ENCODE peak calls at places on chromosomes 7 and 10, in five cellular contexts. E, K, L, P and U are unnamed samples.

GRCh38 chr10:120456143-120456625 is 843 bp upstream of the PLPP4 start:
- DNase-seq in E (no peak), K (no peak), L (no peak), P (no peak), U (no peak)

GRCh38 chr7:87139514-87139913 is 12.7 kb upstream of the DMTF1 start:
- DNase-seq in E (no peak), K (no peak), L (no peak), P (no peak), U (no peak)

GRCh38 chr10:7563368-7563767 is 103.4 kb downstream of the ITIH5 start:
- DNase-seq in E (no peak), K (no peak), L (no peak), P (no peak), U (no peak)

GRCh38 chr10:124186956-124187355 is 93.6 kb upstream of the CHST15 start:
- DNase-seq in E (no peak), K (no peak), L (no peak), P (no peak), U (no peak)

GRCh38 chr10:129918401-129918800 is 45.7 kb downstream of the EBF3 start:
- DNase-seq in E (no peak), K (no peak), L (no peak), P (no peak), U (no peak)

GRCh38 chr7:121138262-121138933 is 149.9 kb downstream of the CPED1 start:
- DNase-seq in E (no peak), K (no peak), L (peak), P (no peak), U (no peak)

GRCh38 chr10:2037966-2038493 is 300.7 kb upstream of the ADARB2 start:
- DNase-seq in E (no peak), K (no peak), L (no peak), P (no peak), U (peak)

GRCh38 chr7:128904381-128905197 is 5.9 kb downstream of the KCP start:
- DNase-seq in E (peak), K (peak), L (peak), P (peak), U (peak)

GRCh38 chr10:80136134-80136571 is 3.6 kb downstream of the PLAC9 start:
- DNase-seq in E (no peak), K (no peak), L (no peak), P (no peak), U (no peak)

GRCh38 chr10:110260746-110261477 is 43.8 kb downstream of the SMNDC1 start:
- DNase-seq in E (no peak), K (no peak), L (no peak), P (no peak), U (no peak)

GRCh38 chr10:126135177-126135576 is 238.8 kb downstream of the FANK1 start:
- DNase-seq in E (no peak), K (no peak), L (no peak), P (no peak), U (peak)

GRCh38 chr10:13650961-13651360 is 64.2 kb downstream of the PRPF18 start:
- DNase-seq in E (no peak), K (no peak), L (no peak), P (no peak), U (no peak)

GRCh38 chr10:97781541-97782331 is 9.9 kb upstream of the SFRP5 start:
- DNase-seq in E (no peak), K (no peak), L (no peak), P (no peak), U (no peak)

GRCh38 chr10:84308481-84309304 is 19.7 kb upstream of the CCSER2 start:
- DNase-seq in E (no peak), K (no peak), L (peak), P (no peak), U (peak)

GRCh38 chr7:105787071-105787470 is 89.3 kb downstream of the ATXN7L1 start:
- DNase-seq in E (no peak), K (no peak), L (no peak), P (no peak), U (no peak)

GRCh38 chr10:103921750-103922195 is 3.8 kb upstream of the STN1 start:
- DNase-seq in E (no peak), K (peak), L (no peak), P (peak), U (no peak)

GRCh38 chr10:70174058-70174741 is 3.9 kb upstream of the SAR1A start:
- DNase-seq in E (no peak), K (no peak), L (no peak), P (peak), U (no peak)

GRCh38 chr7:114941692-114942091 is 19.8 kb downstream of the MDFIC start:
- DNase-seq in E (no peak), K (no peak), L (no peak), P (no peak), U (no peak)

GRCh38 chr7:94418851-94419250 is 24.2 kb downstream of the COL1A2 start:
- DNase-seq in E (no peak), K (no peak), L (no peak), P (no peak), U (no peak)

GRCh38 chr7:94417261-94417660 is 22.6 kb downstream of the COL1A2 start:
- DNase-seq in E (no peak), K (no peak), L (no peak), P (no peak), U (no peak)

GRCh38 chr7:94414481-94414880 is 19.8 kb downstream of the COL1A2 start:
- DNase-seq in E (no peak), K (no peak), L (no peak), P (no peak), U (no peak)

GRCh38 chr7:94420321-94420720 is 25.6 kb downstream of the COL1A2 start:
- DNase-seq in E (no peak), K (no peak), L (no peak), P (no peak), U (no peak)

GRCh38 chr7:94417921-94418320 is 23.2 kb downstream of the COL1A2 start:
- DNase-seq in E (no peak), K (no peak), L (no peak), P (no peak), U (no peak)
- TF ChIP-seq MYC in E (no peak), K (no peak), L (no peak), P (no peak), U (no peak)

DNA sequence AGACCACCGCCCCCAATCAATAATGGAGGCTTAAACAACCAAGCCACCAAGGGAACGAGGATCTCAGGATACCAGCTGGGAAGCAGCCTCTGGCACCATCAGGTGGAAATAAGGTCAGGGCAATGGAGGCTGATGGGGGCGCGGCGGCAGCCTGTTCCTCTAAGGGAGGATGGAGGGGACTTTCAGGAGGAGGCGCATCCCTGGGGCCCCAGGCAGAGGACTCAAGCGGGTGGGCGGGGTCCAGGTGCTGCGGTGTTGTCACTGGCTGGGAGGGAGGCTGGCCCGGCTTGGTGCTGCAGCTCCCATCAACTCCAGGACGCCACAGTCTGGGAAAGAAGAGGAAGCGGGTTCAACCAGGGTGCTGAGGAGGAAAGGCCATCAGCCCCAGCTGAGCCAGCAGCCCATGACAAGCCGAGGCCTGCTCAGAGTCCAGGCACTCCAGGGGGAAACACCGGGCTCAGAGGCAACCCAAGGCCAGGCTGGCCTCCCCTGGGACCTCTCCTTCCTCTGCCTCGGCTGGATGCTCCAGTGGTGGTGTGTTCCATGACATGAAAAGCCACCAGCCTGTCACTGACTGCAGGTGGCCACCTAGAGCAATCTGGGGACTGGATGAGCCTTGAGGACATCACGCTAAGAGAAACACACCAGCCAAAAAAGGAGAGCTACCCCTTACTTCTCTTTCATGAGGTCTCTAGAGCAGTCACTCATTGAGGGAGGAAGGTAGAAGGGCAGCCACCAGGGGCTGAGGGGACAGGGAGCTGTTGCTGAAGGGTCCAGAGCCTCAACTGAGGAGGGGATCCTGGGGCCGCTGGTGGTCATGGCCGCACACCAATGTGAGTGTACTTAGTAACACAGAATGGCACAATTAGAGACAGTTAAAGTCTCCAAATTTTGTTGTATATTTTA is 4.6 kb downstream of the GIGYF1 start:
- DNase-seq in E (no peak), K (peak), L (no peak), P (no peak), U (peak)
- TF ChIP-seq CTCF in E (no peak), K (no peak), L (no peak), P (peak), U (peak)

DNA sequence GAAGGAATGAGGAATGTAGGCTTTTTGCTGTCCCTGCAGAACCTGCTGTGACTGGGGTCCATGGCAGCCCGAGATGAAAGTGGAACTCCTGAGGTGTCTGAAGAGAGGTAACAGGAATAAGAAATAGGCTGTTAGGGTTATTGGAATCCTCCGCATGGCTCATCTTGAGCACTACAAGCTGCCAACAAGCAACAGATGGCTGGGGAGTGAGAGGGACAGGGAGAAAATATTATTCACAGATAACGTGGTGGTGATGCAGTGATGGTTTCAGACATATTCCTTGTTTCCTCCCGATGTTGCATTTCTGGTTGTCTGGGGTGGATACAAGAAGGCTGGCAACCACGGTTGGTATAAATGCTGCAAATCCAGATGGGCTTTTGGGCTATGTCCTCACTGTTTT is 46.1 kb downstream of the AP3M1 start:
- DNase-seq in E (no peak), K (no peak), L (no peak), P (no peak), U (no peak)
- H3K4me3 ChIP-seq in E (no peak), K (no peak), L (no peak), P (no peak), U (no peak)

GRCh38 chr10:5811387-5811821 is 1.8 kb downstream of the GDI2 start:
- DNase-seq in E (no peak), K (no peak), L (no peak), P (peak), U (peak)
- TF ChIP-seq MYC in E (no peak), K (no peak), L (no peak), P (no peak), U (no peak)

GRCh38 chr7:141752634-141753033 is 11.3 kb upstream of the TAS2R3 start:
- DNase-seq in E (no peak), K (no peak), L (no peak), P (no peak), U (peak)
- TF ChIP-seq CTCF in E (no peak), K (peak), L (no peak), P (no peak), U (peak)

GRCh38 chr10:100119726-100120125 is 38.1 kb upstream of the CPN1 start:
- DNase-seq in E (no peak), K (no peak), L (no peak), P (no peak), U (no peak)

GRCh38 chr10:100120550-100120949 is 38.9 kb upstream of the CPN1 start:
- DNase-seq in E (no peak), K (no peak), L (no peak), P (no peak), U (no peak)

GRCh38 chr10:100109670-100110069 is 28.0 kb upstream of the CPN1 start:
- DNase-seq in E (no peak), K (no peak), L (no peak), P (no peak), U (no peak)

GRCh38 chr10:100114460-100114859 is 32.8 kb upstream of the CPN1 start:
- DNase-seq in E (no peak), K (no peak), L (no peak), P (no peak), U (no peak)

GRCh38 chr10:100115011-100115770 is 33.5 kb upstream of the CPN1 start:
- DNase-seq in E (no peak), K (no peak), L (no peak), P (no peak), U (no peak)
- H3K4me3 ChIP-seq in E (no peak), K (no peak), L (no peak), P (no peak), U (no peak)